ENCODE peak calls at places on chromosomes 7 and 10, in nine cellular contexts. One of them, this sample, is unnamed.

GRCh38 chr10:100983868-100984669 is 3.2 kb downstream of the MRPL43 start:
- DNase-seq in MM.1S: peak
- DNase-seq in esophagus squamous epithelium: no peak
- DNase-seq in activated CD4-positive, alpha-beta T cell treated with anti-CD3 and anti-CD28 coated beads, Interleukin-2, amount 10 ng/mL, durations not matched to agents 7 days and 5 days: no peak
- DNase-seq in RWPE2: no peak
- DNase-seq in stimulated activated CD4-positive, alpha-beta T cell treated with anti-CD3 and anti-CD28 coated beads, Interleukin-15, amount 100 ng/mL, for 1 hour: no peak
- DNase-seq in NCI-H1436: no peak
- DNase-seq in left colon: peak
- DNase-seq in HTR-8/SVneo: no peak
- DNase-seq in this sample: no peak

GRCh38 chr10:11881477-11882417 is 58.6 kb downstream of the PROSER2 start:
- DNase-seq in MM.1S: no peak
- DNase-seq in esophagus squamous epithelium: no peak
- DNase-seq in activated CD4-positive, alpha-beta T cell treated with anti-CD3 and anti-CD28 coated beads, Interleukin-2, amount 10 ng/mL, durations not matched to agents 7 days and 5 days: no peak
- DNase-seq in RWPE2: peak
- DNase-seq in stimulated activated CD4-positive, alpha-beta T cell treated with anti-CD3 and anti-CD28 coated beads, Interleukin-15, amount 100 ng/mL, for 1 hour: no peak
- DNase-seq in NCI-H1436: no peak
- DNase-seq in left colon: no peak
- DNase-seq in HTR-8/SVneo: peak
- DNase-seq in this sample: no peak

GRCh38 chr10:76089626-76090185 is 658.3 kb downstream of the LRMDA start:
- DNase-seq in MM.1S: no peak
- DNase-seq in esophagus squamous epithelium: no peak
- DNase-seq in activated CD4-positive, alpha-beta T cell treated with anti-CD3 and anti-CD28 coated beads, Interleukin-2, amount 10 ng/mL, durations not matched to agents 7 days and 5 days: no peak
- DNase-seq in RWPE2: no peak
- DNase-seq in stimulated activated CD4-positive, alpha-beta T cell treated with anti-CD3 and anti-CD28 coated beads, Interleukin-15, amount 100 ng/mL, for 1 hour: no peak
- DNase-seq in NCI-H1436: peak
- DNase-seq in left colon: no peak
- DNase-seq in HTR-8/SVneo: no peak
- DNase-seq in this sample: no peak

GRCh38 chr7:154931906-154932305 is 71.0 kb downstream of the PAXIP1 start:
- DNase-seq in MM.1S: no peak
- DNase-seq in esophagus squamous epithelium: no peak
- DNase-seq in activated CD4-positive, alpha-beta T cell treated with anti-CD3 and anti-CD28 coated beads, Interleukin-2, amount 10 ng/mL, durations not matched to agents 7 days and 5 days: no peak
- DNase-seq in RWPE2: no peak
- DNase-seq in stimulated activated CD4-positive, alpha-beta T cell treated with anti-CD3 and anti-CD28 coated beads, Interleukin-15, amount 100 ng/mL, for 1 hour: no peak
- DNase-seq in NCI-H1436: no peak
- DNase-seq in left colon: no peak
- DNase-seq in HTR-8/SVneo: no peak
- DNase-seq in this sample: no peak

GRCh38 chr10:50929670-50930069 is 44.2 kb upstream of the A1CF start:
- DNase-seq in MM.1S: peak
- DNase-seq in esophagus squamous epithelium: no peak
- DNase-seq in activated CD4-positive, alpha-beta T cell treated with anti-CD3 and anti-CD28 coated beads, Interleukin-2, amount 10 ng/mL, durations not matched to agents 7 days and 5 days: no peak
- DNase-seq in RWPE2: no peak
- DNase-seq in stimulated activated CD4-positive, alpha-beta T cell treated with anti-CD3 and anti-CD28 coated beads, Interleukin-15, amount 100 ng/mL, for 1 hour: no peak
- DNase-seq in NCI-H1436: no peak
- DNase-seq in left colon: no peak
- DNase-seq in HTR-8/SVneo: no peak
- DNase-seq in this sample: no peak

GRCh38 chr10:102150970-102151773 is 1.0 kb upstream of the NOLC1 start:
- DNase-seq in MM.1S: no peak
- DNase-seq in esophagus squamous epithelium: no peak
- DNase-seq in activated CD4-positive, alpha-beta T cell treated with anti-CD3 and anti-CD28 coated beads, Interleukin-2, amount 10 ng/mL, durations not matched to agents 7 days and 5 days: no peak
- DNase-seq in RWPE2: no peak
- DNase-seq in stimulated activated CD4-positive, alpha-beta T cell treated with anti-CD3 and anti-CD28 coated beads, Interleukin-15, amount 100 ng/mL, for 1 hour: no peak
- DNase-seq in NCI-H1436: no peak
- DNase-seq in left colon: no peak
- DNase-seq in HTR-8/SVneo: peak
- DNase-seq in this sample: no peak

GRCh38 chr7:44798649-44799275 is 2.3 kb downstream of the PPIA start:
- DNase-seq in MM.1S: no peak
- DNase-seq in esophagus squamous epithelium: no peak
- DNase-seq in activated CD4-positive, alpha-beta T cell treated with anti-CD3 and anti-CD28 coated beads, Interleukin-2, amount 10 ng/mL, durations not matched to agents 7 days and 5 days: no peak
- DNase-seq in RWPE2: no peak
- DNase-seq in stimulated activated CD4-positive, alpha-beta T cell treated with anti-CD3 and anti-CD28 coated beads, Interleukin-15, amount 100 ng/mL, for 1 hour: no peak
- DNase-seq in NCI-H1436: no peak
- DNase-seq in left colon: no peak
- DNase-seq in HTR-8/SVneo: no peak
- DNase-seq in this sample: no peak

GRCh38 chr10:44975487-44976331 is 2.9 kb downstream of the DEPP1 start:
- DNase-seq in MM.1S: no peak
- DNase-seq in esophagus squamous epithelium: no peak
- DNase-seq in activated CD4-positive, alpha-beta T cell treated with anti-CD3 and anti-CD28 coated beads, Interleukin-2, amount 10 ng/mL, durations not matched to agents 7 days and 5 days: no peak
- DNase-seq in RWPE2: no peak
- DNase-seq in stimulated activated CD4-positive, alpha-beta T cell treated with anti-CD3 and anti-CD28 coated beads, Interleukin-15, amount 100 ng/mL, for 1 hour: no peak
- DNase-seq in NCI-H1436: peak
- DNase-seq in left colon: peak
- DNase-seq in HTR-8/SVneo: peak
- DNase-seq in this sample: no peak

GRCh38 chr10:121926669-121927360 is 1.0 kb downstream of the ATE1 start:
- DNase-seq in MM.1S: peak
- DNase-seq in esophagus squamous epithelium: no peak
- DNase-seq in activated CD4-positive, alpha-beta T cell treated with anti-CD3 and anti-CD28 coated beads, Interleukin-2, amount 10 ng/mL, durations not matched to agents 7 days and 5 days: peak
- DNase-seq in RWPE2: no peak
- DNase-seq in stimulated activated CD4-positive, alpha-beta T cell treated with anti-CD3 and anti-CD28 coated beads, Interleukin-15, amount 100 ng/mL, for 1 hour: no peak
- DNase-seq in NCI-H1436: no peak
- DNase-seq in left colon: no peak
- DNase-seq in HTR-8/SVneo: peak
- DNase-seq in this sample: no peak

GRCh38 chr10:93075369-93076221 is 1.9 kb downstream of the CYP26A1 start:
- DNase-seq in MM.1S: peak
- DNase-seq in esophagus squamous epithelium: no peak
- DNase-seq in activated CD4-positive, alpha-beta T cell treated with anti-CD3 and anti-CD28 coated beads, Interleukin-2, amount 10 ng/mL, durations not matched to agents 7 days and 5 days: no peak
- DNase-seq in RWPE2: no peak
- DNase-seq in stimulated activated CD4-positive, alpha-beta T cell treated with anti-CD3 and anti-CD28 coated beads, Interleukin-15, amount 100 ng/mL, for 1 hour: no peak
- DNase-seq in NCI-H1436: no peak
- DNase-seq in left colon: no peak
- DNase-seq in HTR-8/SVneo: no peak
- DNase-seq in this sample: no peak

GRCh38 chr10:103784723-103785418 is 70.5 kb downstream of the SH3PXD2A start:
- DNase-seq in MM.1S: no peak
- DNase-seq in esophagus squamous epithelium: no peak
- DNase-seq in activated CD4-positive, alpha-beta T cell treated with anti-CD3 and anti-CD28 coated beads, Interleukin-2, amount 10 ng/mL, durations not matched to agents 7 days and 5 days: no peak
- DNase-seq in RWPE2: no peak
- DNase-seq in stimulated activated CD4-positive, alpha-beta T cell treated with anti-CD3 and anti-CD28 coated beads, Interleukin-15, amount 100 ng/mL, for 1 hour: no peak
- DNase-seq in NCI-H1436: no peak
- DNase-seq in left colon: peak
- DNase-seq in HTR-8/SVneo: no peak
- DNase-seq in this sample: no peak

GRCh38 chr7:136890379-136890778 is 21.9 kb downstream of the CHRM2 start:
- DNase-seq in MM.1S: no peak
- DNase-seq in esophagus squamous epithelium: no peak
- DNase-seq in activated CD4-positive, alpha-beta T cell treated with anti-CD3 and anti-CD28 coated beads, Interleukin-2, amount 10 ng/mL, durations not matched to agents 7 days and 5 days: no peak
- DNase-seq in RWPE2: no peak
- DNase-seq in stimulated activated CD4-positive, alpha-beta T cell treated with anti-CD3 and anti-CD28 coated beads, Interleukin-15, amount 100 ng/mL, for 1 hour: no peak
- DNase-seq in NCI-H1436: no peak
- DNase-seq in left colon: no peak
- DNase-seq in HTR-8/SVneo: no peak
- DNase-seq in this sample: no peak